ENCODE peak calls at places on chromosomes 2 and 18, in seven cellular contexts. M, H, U, I, R, A and L are unnamed samples.

GRCh38 chr2:107072150-107072940 is 186.4 kb upstream of the ST6GAL2 start:
- DNase-seq in M (no peak), R (no peak), H (no peak), U (no peak), A (no peak), I (no peak), L (no peak)

GRCh38 chr2:26064846-26065245 is 31.0 kb downstream of the RAB10 start:
- DNase-seq in R (no peak), M (no peak), A (no peak), U (no peak), H (no peak), I (no peak), L (no peak)

GRCh38 chr2:176002684-176003225 is 688 bp upstream of the LNPK start:
- DNase-seq in R (peak; percentile 38), I (no peak), M (peak; percentile 54), A (no peak), U (no peak), H (peak; percentile 75), L (no peak)

GRCh38 chr2:234687718-234688475 is 191.0 kb upstream of the ARL4C start:
- DNase-seq in M (no peak), A (no peak), U (no peak), I (no peak), R (no peak), H (no peak), L (no peak)

GRCh38 chr2:231745303-231746038 is 35.6 kb downstream of the PDE6D start:
- DNase-seq in H (no peak), M (no peak), I (no peak), U (no peak), A (no peak), R (no peak), L (no peak)

GRCh38 chr2:217610411-217610814 is 392.4 kb downstream of the TNS1 start:
- DNase-seq in H (no peak), R (peak; percentile 86), M (peak; percentile 87), U (no peak), A (peak; percentile 60), I (no peak), L (no peak)

GRCh38 chr2:113175101-113175628 is 1.4 kb downstream of the PSD4 start:
- DNase-seq in M (no peak), R (no peak), U (no peak), A (peak; percentile 75), H (no peak), I (no peak), L (no peak)

GRCh38 chr18:59150236-59150635 is 10.6 kb downstream of the SEC11C start:
- DNase-seq in A (no peak), R (no peak), I (no peak), M (no peak), H (no peak), U (no peak), L (no peak)

GRCh38 chr2:226159875-226160479 is 639.6 kb downstream of the IRS1 start:
- DNase-seq in U (no peak), M (no peak), R (peak; percentile 24), H (no peak), A (no peak), I (no peak), L (no peak)

GRCh38 chr2:101063753-101064502 is 61.8 kb downstream of the RPL31 start:
- DNase-seq in I (no peak), R (peak; percentile 53), M (no peak), H (no peak), A (no peak), U (no peak), L (no peak)

GRCh38 chr2:47639469-47639868 is 143.5 kb upstream of the MSH6 start:
- DNase-seq in R (no peak), A (no peak), H (no peak), I (no peak), M (no peak), U (no peak), L (no peak)